ENCODE peak calls at places on chromosomes 1 and 21, in six cellular contexts. L, V, N, R, M and W are unnamed samples. For H3K27me3, the result is how much of the 10 kb centered on the place peaks cover.

GRCh38 chr1:216293673-216294072 is 129.6 kb downstream of the USH2A start:
- DNase-seq in N (no peak), L (no peak), V (peak), M (no peak), R (no peak), W (no peak)

GRCh38 chr1:17301767-17302166 is 6.2 kb upstream of the PADI4 start:
- DNase-seq in N (no peak), L (no peak), R (no peak), V (no peak), M (no peak), W (no peak)

GRCh38 chr1:16905112-16905855 is 9.5 kb downstream of the RNU1-2 start:
- DNase-seq in V (peak), L (no peak), R (peak), N (peak), M (no peak), W (no peak)

GRCh38 chr1:32741417-32742131 is 39.0 kb upstream of the SYNC start:
- DNase-seq in N (peak), M (no peak), R (no peak), V (peak), L (peak), W (peak)

GRCh38 chr1:234772345-234773147 is 162.6 kb upstream of the IRF2BP2 start:
- DNase-seq in N (peak), R (peak), L (peak), M (peak), V (peak), W (peak)

GRCh38 chr1:202153284-202153683 is 7.1 kb downstream of the PTPN7 start:
- DNase-seq in N (no peak), V (no peak), M (no peak), L (no peak), R (no peak), W (no peak)

GRCh38 chr1:218494449-218494852 is 149.3 kb downstream of the TGFB2 start:
- DNase-seq in R (no peak), M (no peak), V (no peak), N (no peak), L (no peak), W (no peak)

GRCh38 chr1:55472784-55473183 is 257.6 kb upstream of the USP24 start:
- DNase-seq in N (no peak), R (no peak), M (no peak), V (no peak), L (no peak), W (no peak)

GRCh38 chr1:170978371-170978900 is 43.1 kb downstream of the MROH9 start:
- DNase-seq in M (no peak), L (no peak), V (no peak), R (no peak), N (no peak), W (no peak)

GRCh38 chr1:3558036-3558726 is 53.1 kb downstream of the MEGF6 start:
- DNase-seq in M (no peak), N (no peak), R (no peak), L (no peak), V (no peak), W (no peak)

GRCh38 chr1:31238986-31239613 is 587 bp downstream of the NKAIN1 start:
- DNase-seq in M (no peak), L (peak), N (peak), V (peak), R (no peak), W (no peak)

DNA sequence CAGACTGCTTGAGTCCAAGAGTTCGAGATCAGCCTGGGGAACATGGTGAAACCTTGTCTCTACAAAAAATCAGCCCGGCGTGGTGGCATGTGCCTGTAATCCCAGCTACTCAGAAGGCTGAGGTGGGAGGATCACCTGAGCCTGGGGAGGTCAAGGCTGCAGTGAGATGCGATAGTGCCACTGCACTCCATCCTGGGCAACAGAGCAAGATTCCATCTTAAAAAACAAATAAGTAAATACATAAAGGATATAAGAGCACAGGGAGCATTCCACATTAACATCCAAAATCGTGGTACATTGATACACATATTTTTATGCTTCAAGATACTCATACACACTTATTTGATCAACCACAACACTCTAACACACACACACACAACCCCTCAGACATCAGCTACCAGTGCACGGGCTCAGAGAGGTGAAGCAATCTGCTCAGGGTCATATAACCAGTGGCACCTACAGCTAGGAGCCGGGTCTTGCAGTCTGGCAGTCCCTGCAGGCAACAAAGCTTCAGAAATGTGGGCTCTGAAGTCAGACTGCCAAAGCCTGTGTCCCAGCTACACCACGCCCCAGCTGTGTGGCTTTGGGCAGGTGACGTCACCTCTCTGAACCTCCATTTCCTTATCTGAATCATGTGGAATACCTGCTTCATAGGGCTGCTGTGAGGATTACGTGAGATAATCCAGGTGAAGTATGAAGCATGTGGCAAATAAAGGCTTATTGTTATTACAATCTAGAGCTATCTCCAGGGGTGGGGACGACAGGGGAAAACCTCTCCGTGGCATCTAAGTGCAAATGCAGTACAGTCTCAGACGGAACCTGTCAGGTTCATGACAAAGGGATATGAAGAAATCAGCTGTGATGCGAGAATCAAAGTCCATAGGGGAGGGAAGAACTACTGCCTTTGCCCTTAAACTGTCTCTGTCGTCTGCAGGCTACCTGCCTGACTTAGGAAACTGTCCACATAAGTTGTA is 4.8 kb upstream of the CRYBG2 start:
- DNase-seq in V (no peak), L (no peak), N (peak), M (peak), R (no peak), W (peak)
- H3K27me3 ChIP-seq in V (under half), L (under half), N (under half), M (under half), R (under half), W (under half)

GRCh38 chr1:20404466-20404865 is 81.5 kb downstream of the CAMK2N1 start:
- DNase-seq in L (no peak), R (peak), M (no peak), N (no peak), V (no peak), W (no peak)

GRCh38 chr1:20401405-20402010 is 84.5 kb downstream of the CAMK2N1 start:
- DNase-seq in L (no peak), M (no peak), N (no peak), V (no peak), R (peak), W (no peak)

GRCh38 chr1:20400341-20401177 is 85.5 kb downstream of the CAMK2N1 start:
- DNase-seq in R (peak), M (no peak), L (no peak), V (no peak), N (no peak), W (no peak)

GRCh38 chr1:20403423-20404145 is 82.4 kb downstream of the CAMK2N1 start:
- DNase-seq in N (no peak), M (no peak), V (no peak), R (peak), L (no peak), W (no peak)

DNA sequence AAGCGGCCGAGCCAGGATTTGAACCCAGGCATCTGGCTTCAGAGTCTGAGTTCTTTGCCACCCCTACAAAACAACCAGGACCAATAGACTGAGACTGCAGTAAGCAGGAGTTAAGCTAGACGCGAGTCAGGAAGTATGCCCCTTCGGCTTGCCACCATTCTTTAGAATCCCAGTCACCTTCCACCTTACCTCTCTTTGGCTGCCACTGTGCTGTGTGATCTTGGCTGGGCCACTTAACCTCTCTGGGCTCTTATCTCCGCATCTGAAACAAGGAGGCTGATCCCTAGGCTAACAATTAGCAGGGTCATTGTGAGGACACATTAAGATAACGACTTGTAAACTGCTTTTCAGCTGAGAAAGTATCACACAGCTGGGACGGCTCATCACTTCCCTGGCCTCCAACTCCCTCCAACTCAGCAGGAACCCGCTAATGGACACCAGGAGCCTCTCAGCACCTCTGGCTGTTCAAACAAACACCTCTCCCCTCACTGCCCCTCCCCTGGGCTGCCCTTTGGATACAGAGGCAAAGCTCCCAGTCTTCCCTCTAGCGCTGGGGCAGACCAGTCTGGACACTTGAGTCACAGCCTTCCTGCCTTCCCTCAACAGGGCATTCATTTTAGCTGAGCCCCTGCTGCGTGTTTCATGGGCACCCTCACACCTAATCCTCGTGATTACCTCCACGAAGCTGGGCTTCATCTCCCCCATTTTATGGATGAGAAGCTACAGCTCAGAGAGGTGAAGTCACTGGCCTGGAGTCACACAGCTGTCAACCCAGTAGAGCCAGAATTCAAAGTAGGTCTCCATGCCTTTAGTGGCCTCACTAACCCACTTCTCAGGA is 83.2 kb downstream of the CAMK2N1 start:
- DNase-seq in M (no peak), N (no peak), L (no peak), V (no peak), R (peak), W (no peak)
- H3K27me3 ChIP-seq in M (under half), N (half or more), L (under half), V (half or more), R (half or more), W (under half)

GRCh38 chr1:119007343-119007671 is 19.2 kb upstream of the TBX15 start:
- DNase-seq in M (no peak), V (no peak), R (no peak), N (no peak), L (no peak), W (no peak)
- H3K27me3 ChIP-seq in M (under half), V (under half), R (half or more), N (half or more), L (under half), W (under half)

GRCh38 chr1:233661376-233662159 is 47.7 kb downstream of the KCNK1 start:
- DNase-seq in M (no peak), R (no peak), L (no peak), V (no peak), N (no peak), W (no peak)
- H3K27me3 ChIP-seq in M (under half), R (under half), L (under half), V (under half), N (under half), W (under half)

DNA sequence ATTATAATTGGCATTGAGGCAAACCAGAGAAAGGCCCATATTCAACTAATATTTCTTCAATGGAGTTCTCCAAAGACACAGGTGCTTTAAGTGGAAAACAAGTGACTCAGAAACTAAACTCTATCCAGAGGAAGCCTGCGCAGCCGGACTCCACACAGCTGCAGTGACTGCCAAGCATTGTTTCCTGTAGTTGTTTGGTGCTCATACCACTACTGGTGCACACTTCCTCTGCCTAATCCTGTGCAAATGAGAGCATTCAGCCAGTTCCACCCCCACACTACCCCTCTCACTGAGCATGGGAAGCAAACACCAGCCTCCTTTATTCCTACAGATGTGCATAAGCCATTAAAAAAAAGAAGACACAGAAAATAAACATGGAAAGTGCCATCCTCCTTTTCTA is 102.9 kb downstream of the VAV3 start:
- DNase-seq in V (no peak), N (no peak), M (no peak), L (no peak), R (no peak), W (no peak)
- H3K27me3 ChIP-seq in V (under half), N (under half), M (under half), L (under half), R (under half), W (under half)

GRCh38 chr1:222399197-222399596 is 148.7 kb downstream of the HHIPL2 start:
- DNase-seq in M (no peak), L (no peak), N (no peak), R (no peak), V (no peak), W (no peak)
- H3K27me3 ChIP-seq in M (under half), L (under half), N (under half), R (under half), V (under half), W (under half)

GRCh38 chr1:205947024-205947423 is 3.8 kb upstream of the SLC26A9 start:
- DNase-seq in N (no peak), M (no peak), R (no peak), V (no peak), L (no peak), W (peak)

GRCh38 chr1:205948000-205948399 is 4.7 kb upstream of the SLC26A9 start:
- DNase-seq in L (no peak), R (no peak), M (no peak), V (no peak), N (no peak), W (no peak)

GRCh38 chr1:205943245-205943644 is at the start of gene SLC26A9:
- DNase-seq in M (no peak), R (no peak), N (no peak), V (no peak), L (no peak), W (no peak)

GRCh38 chr1:205942631-205943159 is 561 bp downstream of the SLC26A9 start:
- DNase-seq in M (no peak), L (no peak), N (no peak), R (no peak), V (no peak), W (no peak)

DNA sequence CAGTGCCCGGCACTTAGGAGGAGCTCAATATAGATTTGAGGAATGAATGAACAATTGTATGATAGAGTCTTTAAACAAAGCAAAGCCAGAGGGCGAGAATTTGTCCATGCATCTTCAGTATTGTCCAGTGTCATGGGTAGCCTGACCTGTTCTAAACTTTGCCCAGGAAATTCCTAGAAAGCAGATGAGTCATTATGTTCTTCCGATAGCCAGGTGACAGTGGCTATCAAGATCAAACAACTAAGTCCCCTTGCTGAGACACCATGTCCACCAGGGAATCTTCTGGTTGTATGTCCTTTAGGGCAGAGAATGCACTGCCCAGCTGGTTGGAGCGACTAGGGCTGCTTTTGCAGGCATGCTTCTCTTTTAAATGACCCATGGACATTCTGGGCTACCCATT is 1.8 kb upstream of the SLC26A9 start:
- DNase-seq in N (no peak), L (no peak), R (no peak), V (no peak), M (no peak), W (no peak)
- H3K27me3 ChIP-seq in N (under half), L (under half), R (half or more), V (under half), M (under half), W (under half)

GRCh38 chr1:13899856-13900255 is 199.9 kb downstream of the PRDM2 start:
- DNase-seq in M (no peak), R (no peak), V (no peak), L (no peak), N (no peak), W (no peak)

GRCh38 chr1:13898406-13898805 is 198.4 kb downstream of the PRDM2 start:
- DNase-seq in N (no peak), M (no peak), V (no peak), R (no peak), L (no peak), W (peak)

GRCh38 chr1:13900583-13900982 is 200.6 kb downstream of the PRDM2 start:
- DNase-seq in R (no peak), N (no peak), M (no peak), V (no peak), L (no peak), W (no peak)

GRCh38 chr1:13893456-13893855 is 193.5 kb downstream of the PRDM2 start:
- DNase-seq in M (no peak), N (peak), R (no peak), L (no peak), V (no peak), W (peak)

DNA sequence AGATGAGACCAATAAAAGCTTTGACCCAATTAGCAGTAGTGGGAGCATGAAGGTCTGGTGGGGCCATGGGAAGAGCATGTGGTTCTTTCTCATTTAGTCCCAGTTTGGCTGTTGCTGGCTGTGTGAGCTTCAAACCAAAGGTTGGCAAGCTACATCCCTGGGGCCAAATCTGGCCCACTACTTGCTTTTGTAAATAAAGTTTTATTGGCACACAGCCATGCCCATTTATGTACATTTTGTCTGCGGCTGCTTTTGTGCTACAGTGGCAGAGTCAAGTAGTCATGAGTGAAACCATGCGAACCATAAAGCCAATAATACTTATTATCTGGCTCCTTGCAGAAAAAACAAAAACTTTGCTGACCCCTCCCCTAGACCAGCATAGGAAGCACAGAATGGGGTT is 196.9 kb downstream of the PRDM2 start:
- DNase-seq in R (no peak), N (no peak), L (no peak), M (no peak), V (no peak), W (no peak)
- H3K27me3 ChIP-seq in R (under half), N (under half), L (under half), M (under half), V (under half), W (under half)

GRCh38 chr1:24161270-24161669 is 18.3 kb upstream of the IL22RA1 start:
- DNase-seq in V (no peak), M (no peak), L (no peak), N (peak), R (no peak), W (peak)
- H3K27me3 ChIP-seq in V (half or more), M (under half), L (under half), N (under half), R (under half), W (under half)

GRCh38 chr21:34821717-34822116 is 152.9 kb downstream of the CLIC6 start:
- DNase-seq in V (no peak), L (no peak), R (no peak), M (no peak), N (no peak), W (no peak)

GRCh38 chr21:34819357-34819999 is 150.7 kb downstream of the CLIC6 start:
- DNase-seq in L (no peak), N (no peak), R (no peak), V (no peak), M (no peak), W (no peak)

GRCh38 chr21:34818663-34819158 is 149.9 kb downstream of the CLIC6 start:
- DNase-seq in M (no peak), N (no peak), V (no peak), R (no peak), L (no peak), W (no peak)

GRCh38 chr21:34817821-34818662 is 149.2 kb downstream of the CLIC6 start:
- DNase-seq in L (no peak), V (no peak), M (no peak), N (no peak), R (no peak), W (peak)

GRCh38 chr21:34820051-34820450 is 151.3 kb downstream of the CLIC6 start:
- DNase-seq in R (no peak), V (no peak), M (no peak), L (no peak), N (no peak), W (no peak)
- H3K27me3 ChIP-seq in R (under half), V (under half), M (under half), L (under half), N (under half), W (under half)